ENCODE peak calls at places on chromosomes 6 and 20, in nine cellular contexts. L is hepatocyte, Z is A549, F is uterus, Q is GM12864, O is Caco-2, E is heart left ventricle, R is GM12865, B is fibroblast of pulmonary artery. C is an unnamed sample.

GRCh38 chr20:60851826-60852704 is 400.0 kb upstream of the CDH4 start:
- DNase-seq in L (peak; percentile 51), Z (peak; percentile 18), F (no peak), Q (no peak), O (no peak), E (no peak), R (no peak), B (no peak), C (no peak)

GRCh38 chr6:593139-593906 is 63.6 kb downstream of the HUS1B start:
- DNase-seq in L (peak; percentile 80), Z (peak; percentile 39), F (peak; percentile 60), Q (peak; percentile 34), O (peak; percentile 41), E (peak; percentile 41), R (peak; percentile 75), B (peak; percentile 74), C (peak; percentile 80)

GRCh38 chr6:43698584-43699349 is 11.2 kb upstream of the MRPS18A start:
- DNase-seq in L (peak; percentile 53), Z (peak; percentile 42), F (peak; percentile 61), Q (no peak), O (no peak), E (peak; percentile 72), R (no peak), B (peak; percentile 80), C (peak; percentile 51)

GRCh38 chr6:68891419-68891818 is 256.3 kb downstream of the ADGRB3 start:
- DNase-seq in L (no peak), Z (no peak), F (no peak), Q (no peak), O (no peak), E (no peak), R (no peak), B (no peak), C (no peak)

GRCh38 chr20:57126481-57127092 is 139.9 kb downstream of the BMP7 start:
- DNase-seq in L (peak; percentile 63), Z (no peak), F (no peak), Q (no peak), O (no peak), E (no peak), R (peak; percentile 30), B (no peak), C (no peak)

GRCh38 chr6:107704377-107705013 is 119.6 kb downstream of the SCML4 start:
- DNase-seq in L (peak; percentile 72), Z (peak; percentile 14), F (peak; percentile 57), Q (no peak), O (no peak), E (no peak), R (peak; percentile 55), B (peak; percentile 74), C (peak; percentile 80)

GRCh38 chr6:31247813-31248212 is 24.1 kb downstream of the HLA-C start:
- DNase-seq in L (no peak), Z (no peak), F (no peak), Q (no peak), O (no peak), E (no peak), R (no peak), B (no peak), C (no peak)

GRCh38 chr20:63944078-63944941 is 11.9 kb downstream of the UCKL1 start:
- DNase-seq in L (no peak), Z (no peak), F (no peak), Q (no peak), O (no peak), E (peak; percentile 10), R (no peak), B (no peak), C (no peak)

GRCh38 chr20:61394088-61394822 is 142.2 kb downstream of the CDH4 start:
- DNase-seq in L (no peak), Z (no peak), F (no peak), Q (no peak), O (no peak), E (no peak), R (no peak), B (no peak), C (no peak)

GRCh38 chr6:41543087-41543486 is 3.1 kb upstream of the FOXP4 start:
- DNase-seq in L (no peak), Z (no peak), F (no peak), Q (no peak), O (no peak), E (no peak), R (no peak), B (no peak), C (no peak)

GRCh38 chr6:99079058-99079457 is 131.3 kb upstream of the FBXL4 start:
- DNase-seq in L (no peak), Z (no peak), F (no peak), Q (no peak), O (no peak), E (no peak), R (no peak), B (no peak), C (no peak)

GRCh38 chr6:6884193-6884627 is 223.6 kb upstream of the RREB1 start:
- DNase-seq in L (no peak), Z (no peak), F (no peak), Q (no peak), O (no peak), E (no peak), R (no peak), B (peak; percentile 61), C (peak; percentile 24)

GRCh38 chr6:119676971-119677370 is 327.4 kb upstream of the MAN1A1 start:
- DNase-seq in L (no peak), Z (no peak), F (no peak), Q (no peak), O (no peak), E (no peak), R (no peak), B (no peak), C (no peak)

GRCh38 chr6:159008656-159009288 is 8.8 kb upstream of the RSPH3 start:
- DNase-seq in L (peak; percentile 61), Z (peak; percentile 29), F (no peak), Q (no peak), O (no peak), E (no peak), R (peak; percentile 71), B (peak; percentile 58), C (peak; percentile 47)

GRCh38 chr20:22684763-22685443 is 100.5 kb upstream of the FOXA2 start:
- DNase-seq in L (no peak), Z (peak; percentile 50), F (no peak), Q (no peak), O (no peak), E (no peak), R (no peak), B (no peak), C (no peak)

GRCh38 chr6:111484655-111484974 is 1.6 kb upstream of the REV3L start:
- DNase-seq in L (no peak), Z (no peak), F (no peak), Q (no peak), O (no peak), E (no peak), R (peak; percentile 61), B (no peak), C (peak; percentile 35)

GRCh38 chr6:95576218-95576617 is 1.1 kb upstream of the MANEA start:
- DNase-seq in L (no peak), Z (no peak), F (no peak), Q (no peak), O (no peak), E (no peak), R (peak; percentile 2), B (no peak), C (peak; percentile 2)
- H3K4me3 ChIP-seq in L (peak overlapping the region; percentile 68), Z (peak overlapping the region; percentile 96), F (peak overlapping the region; percentile 62), Q (peak overlapping the region; percentile 78), O (peak overlapping the region; percentile 54), E (peak overlapping the region; percentile 83), R (peak overlapping the region; percentile 97), B (peak overlapping the region; percentile 87), C (peak overlapping the region; percentile 94)

DNA sequence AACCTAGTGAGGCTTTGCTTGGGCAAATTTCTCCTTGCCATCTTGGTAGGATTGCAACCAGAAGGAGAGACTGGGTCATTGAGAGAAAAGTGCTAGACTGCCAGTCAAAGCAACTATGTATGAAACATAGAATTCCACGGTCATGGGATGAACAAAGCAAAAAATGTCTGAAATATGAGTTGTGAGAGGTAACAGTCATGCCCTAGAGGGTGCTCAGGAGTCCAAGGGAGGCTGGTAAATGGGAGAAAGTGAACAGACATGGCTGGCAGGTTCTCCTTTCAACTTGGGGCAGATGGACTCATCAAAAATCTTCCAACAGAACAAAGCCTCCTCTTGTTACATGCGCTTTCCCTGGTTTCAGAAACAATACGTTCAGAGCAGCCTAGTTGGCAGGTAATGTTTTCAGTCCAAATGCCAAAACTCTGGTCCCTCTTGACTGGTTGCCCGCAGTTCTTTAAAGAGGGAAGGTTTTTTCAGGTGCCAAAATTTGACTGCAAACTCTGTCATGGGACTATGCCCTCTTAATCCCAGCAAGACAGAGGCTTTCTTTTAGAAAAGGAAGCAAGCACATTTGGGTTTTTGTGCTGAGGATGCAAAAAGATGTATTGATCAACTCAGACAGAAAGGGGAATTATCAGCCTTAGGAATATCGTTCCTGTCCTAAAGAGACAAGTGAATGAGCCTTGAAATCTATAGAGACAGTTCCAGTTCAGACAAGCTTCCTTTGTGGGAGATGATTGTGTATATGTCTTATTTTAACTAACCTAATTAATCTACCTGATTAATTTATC is 68.5 kb upstream of the SASH1 start:
- DNase-seq in L (no peak), Z (no peak), F (no peak), Q (no peak), O (no peak), E (no peak), R (no peak), B (peak; percentile 38), C (peak; percentile 45)
- TF ChIP-seq CTCF in L (no peak), Z (no peak), F (no peak), Q (no peak), O (no peak), E (no peak), R (no peak), B (peak; percentile 32), C (no peak)

DNA sequence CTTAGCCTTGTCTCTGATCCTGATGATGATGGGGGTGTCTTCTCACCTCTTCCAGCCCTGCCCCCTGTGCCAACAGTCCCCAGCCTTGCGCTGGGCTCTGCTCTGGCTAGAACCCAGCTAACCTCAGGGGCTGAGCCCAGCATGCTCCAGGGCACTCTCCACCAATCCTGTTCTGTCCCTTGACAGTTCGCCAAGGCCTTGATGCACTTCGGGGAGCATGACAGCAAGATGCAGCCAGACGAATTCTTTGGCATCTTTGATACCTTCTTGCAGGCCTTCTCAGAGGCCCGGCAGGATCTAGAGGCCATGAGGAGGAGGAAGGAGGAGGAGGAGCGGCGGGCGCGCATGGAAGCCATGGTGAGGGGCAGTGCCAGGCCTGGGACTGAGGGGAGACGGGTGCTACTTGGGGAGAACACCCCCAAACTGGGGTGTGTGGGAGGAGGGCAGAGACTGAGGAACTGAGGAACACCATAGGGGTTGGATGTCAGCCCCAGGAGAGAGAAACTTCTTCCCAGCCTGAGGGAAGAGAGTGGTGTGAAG is 33.1 kb downstream of the MOCS1 start:
- DNase-seq in L (no peak), Z (no peak), F (no peak), Q (no peak), O (no peak), E (no peak), R (no peak), B (no peak), C (no peak)
- H3K4me3 ChIP-seq in L (no peak overlapping the region), Z (no peak overlapping the region), F (no peak overlapping the region), Q (no peak overlapping the region), O (no peak overlapping the region), E (no peak overlapping the region), R (no peak overlapping the region), B (no peak overlapping the region), C (no peak overlapping the region)

DNA sequence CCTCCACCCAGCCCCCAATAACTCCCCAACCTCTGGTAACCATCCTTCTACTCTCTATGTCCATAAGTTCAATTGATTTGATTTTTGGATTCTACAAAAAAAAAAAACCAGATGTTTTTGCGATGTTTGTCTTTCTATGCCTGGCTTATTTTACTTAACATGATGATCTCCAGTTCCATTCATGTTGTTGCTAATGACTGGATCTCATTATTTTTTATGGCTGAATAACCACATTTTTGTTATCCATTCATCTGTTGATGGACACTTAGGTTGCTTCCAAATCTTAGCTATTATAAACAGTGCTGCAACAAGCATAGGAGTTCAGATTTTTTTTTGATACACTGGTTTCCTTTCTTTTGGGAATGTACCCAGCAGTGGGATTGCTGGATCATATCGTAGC is 98.8 kb downstream of the LYRM2 start:
- DNase-seq in L (no peak), Z (no peak), F (no peak), Q (no peak), O (no peak), E (no peak), R (no peak), B (no peak), C (no peak)
- TF ChIP-seq CTCF in L (no peak), Z (no peak), F (no peak), Q (no peak), O (no peak), E (no peak), R (no peak), B (no peak), C (no peak)

C was measured in fibroblast of the aortic adventitia.